ENCODE peak calls at places on chromosome 16, in nine cellular contexts. O is stimulated activated CD8-positive, alpha-beta memory T cell treated with anti-CD3 and anti-CD28 coated beads, Interleukin-4, amount 100 ng/mL, for 48 hours; Z is T47D; K is stimulated activated CD4-positive, alpha-beta T cell treated with anti-CD3 and anti-CD28 coated beads, Interleukin-2, amount 100 ng/mL, for 48 hours; W is GDM1; N is fibroblast of the conjunctiva; R is GM06990; H is HFFc6; I is OCI-LY7. D is an unnamed sample.

GRCh38 chr16:84339316-84339715 is 29.0 kb upstream of the ATP2C2 start:
- DNase-seq in O (no peak), Z (no peak), K (no peak), W (no peak), N (no peak), R (no peak), H (no peak), I (no peak), D (no peak)

GRCh38 chr16:470418-470817 is 45.0 kb downstream of the RAB11FIP3 start:
- DNase-seq in O (no peak), Z (no peak), K (no peak), W (no peak), N (no peak), R (no peak), H (no peak), I (no peak), D (no peak)

GRCh38 chr16:23742761-23743160 is 12.1 kb upstream of the CHP2 start:
- DNase-seq in O (no peak), Z (peak; percentile 6), K (no peak), W (no peak), N (no peak), R (no peak), H (no peak), I (no peak), D (no peak)

GRCh38 chr16:76114681-76115080 is 162.5 kb upstream of the CNTNAP4 start:
- DNase-seq in O (no peak), Z (no peak), K (no peak), W (no peak), N (peak; percentile 41), R (no peak), H (no peak), I (no peak), D (no peak)

GRCh38 chr16:22071352-22071923 is 20.9 kb upstream of the VWA3A start:
- DNase-seq in O (no peak), Z (no peak), K (no peak), W (no peak), N (no peak), R (no peak), H (no peak), I (no peak), D (no peak)

GRCh38 chr16:89641719-89642187 is 15.8 kb downstream of the CHMP1A start:
- DNase-seq in O (no peak), Z (peak; percentile 52), K (no peak), W (no peak), N (no peak), R (no peak), H (no peak), I (no peak), D (no peak)

GRCh38 chr16:81617021-81617346 is 162.1 kb upstream of the PLCG2 start:
- DNase-seq in O (no peak), Z (no peak), K (no peak), W (no peak), N (no peak), R (no peak), H (no peak), I (no peak), D (no peak)

GRCh38 chr16:89473791-89474414 is 16.5 kb downstream of the ANKRD11 start:
- DNase-seq in O (no peak), Z (no peak), K (no peak), W (no peak), N (no peak), R (no peak), H (peak; percentile 38), I (no peak), D (no peak)

GRCh38 chr16:46737621-46738214 is 10.4 kb downstream of the MYLK3 start:
- DNase-seq in O (no peak), Z (no peak), K (no peak), W (no peak), N (no peak), R (no peak), H (no peak), I (no peak), D (no peak)

GRCh38 chr16:57131351-57131970 is 39.1 kb downstream of the CPNE2 start:
- DNase-seq in O (no peak), Z (no peak), K (no peak), W (no peak), N (no peak), R (no peak), H (no peak), I (no peak), D (no peak)

GRCh38 chr16:10613771-10614485 is 33.5 kb upstream of the EMP2 start:
- DNase-seq in O (no peak), Z (no peak), K (no peak), W (no peak), N (no peak), R (no peak), H (no peak), I (no peak), D (no peak)

GRCh38 chr16:63628812-63629211 is 1493.1 kb downstream of the CDH11 start:
- DNase-seq in O (no peak), Z (no peak), K (no peak), W (no peak), N (no peak), R (no peak), H (no peak), I (no peak), D (no peak)

GRCh38 chr16:2285731-2286191 is 17.8 kb upstream of the RNPS1 start:
- DNase-seq in O (no peak), Z (no peak), K (no peak), W (no peak), N (no peak), R (no peak), H (no peak), I (no peak), D (no peak)

GRCh38 chr16:78505544-78506371 is 406.3 kb downstream of the WWOX start:
- DNase-seq in O (no peak), Z (no peak), K (no peak), W (no peak), N (peak; percentile 39), R (no peak), H (no peak), I (no peak), D (no peak)

GRCh38 chr16:4680673-4681470 is 12.5 kb upstream of the NUDT16L1 start:
- DNase-seq in O (no peak), Z (no peak), K (no peak), W (no peak), N (no peak), R (no peak), H (no peak), I (no peak), D (no peak)

GRCh38 chr16:79013930-79014329 is 586.6 kb downstream of the MAF start:
- DNase-seq in O (no peak), Z (no peak), K (no peak), W (no peak), N (no peak), R (no peak), H (no peak), I (no peak), D (no peak)

GRCh38 chr16:87392823-87393679 is 915 bp downstream of the MAP1LC3B start:
- DNase-seq in O (peak; percentile 65), Z (peak; percentile 65), K (peak; percentile 21), W (no peak), N (no peak), R (peak; percentile 62), H (peak; percentile 53), I (peak; percentile 60), D (no peak)

GRCh38 chr16:76940251-76940650 is 250.7 kb upstream of the MON1B start:
- DNase-seq in O (no peak), Z (no peak), K (no peak), W (no peak), N (no peak), R (no peak), H (no peak), I (no peak), D (no peak)

GRCh38 chr16:424623-425081 is 797 bp upstream of the RAB11FIP3 start:
- DNase-seq in O (no peak), Z (peak; percentile 39), K (no peak), W (no peak), N (no peak), R (no peak), H (peak; percentile 23), I (no peak), D (no peak)

GRCh38 chr16:14001521-14001920 is 69.6 kb upstream of the MRTFB start:
- DNase-seq in O (no peak), Z (no peak), K (no peak), W (no peak), N (no peak), R (no peak), H (no peak), I (no peak), D (no peak)

GRCh38 chr16:55655709-55656694 is at the start of gene SLC6A2:
- DNase-seq in O (no peak), Z (peak; percentile 8), K (no peak), W (no peak), N (no peak), R (peak; percentile 11), H (no peak), I (no peak), D (peak; percentile 30)

GRCh38 chr16:73124097-73124652 is 76.2 kb upstream of the ZFHX3 start:
- DNase-seq in O (no peak), Z (no peak), K (no peak), W (no peak), N (no peak), R (no peak), H (no peak), I (no peak), D (no peak)

GRCh38 chr16:22955461-22956145 is 141.6 kb downstream of the HS3ST2 start:
- DNase-seq in O (no peak), Z (no peak), K (no peak), W (no peak), N (no peak), R (no peak), H (no peak), I (no peak), D (no peak)

GRCh38 chr16:50472472-50472871 is 75.7 kb upstream of the NKD1 start:
- DNase-seq in O (no peak), Z (no peak), K (no peak), W (no peak), N (no peak), R (no peak), H (no peak), I (no peak), D (no peak)

GRCh38 chr16:4404247-4404966 is 12.0 kb downstream of the CORO7 start:
- DNase-seq in O (peak; percentile 63), Z (peak; percentile 60), K (peak; percentile 26), W (no peak), N (no peak), R (no peak), H (peak; percentile 26), I (peak; percentile 49), D (peak; percentile 61)

GRCh38 chr16:35724551-35724950 is 2265.1 kb downstream of the TP53TG3F start:
- DNase-seq in O (no peak), Z (no peak), K (no peak), W (no peak), N (no peak), R (no peak), H (no peak), I (no peak), D (no peak)

GRCh38 chr16:73329363-73330306 is 281.7 kb upstream of the ZFHX3 start:
- DNase-seq in O (no peak), Z (peak; percentile 24), K (no peak), W (no peak), N (no peak), R (no peak), H (no peak), I (no peak), D (no peak)

GRCh38 chr16:35195864-35196216 is 1736.4 kb downstream of the TP53TG3F start:
- DNase-seq in O (no peak), Z (no peak), K (no peak), W (no peak), N (no peak), R (no peak), H (no peak), I (no peak), D (no peak)

GRCh38 chr16:19748389-19749110 is 30.5 kb downstream of the IQCK start:
- DNase-seq in O (no peak), Z (peak; percentile 17), K (no peak), W (no peak), N (no peak), R (no peak), H (no peak), I (no peak), D (no peak)

GRCh38 chr16:1923299-1924034 is 5.3 kb upstream of the HS3ST6 start:
- DNase-seq in O (no peak), Z (no peak), K (no peak), W (no peak), N (peak; percentile 30), R (no peak), H (no peak), I (no peak), D (no peak)

GRCh38 chr16:30874244-30874820 is 19.5 kb downstream of the BCL7C start:
- DNase-seq in O (no peak), Z (no peak), K (no peak), W (no peak), N (no peak), R (no peak), H (no peak), I (no peak), D (no peak)

D was measured in GM12891.